ENCODE peak calls at places on chromosome 13, in five cellular contexts. O is neural progenitor cell; D is central memory CD4-positive, alpha-beta T cell; X is CD4-positive, alpha-beta memory T cell; F is Daoy. S is an unnamed sample.

GRCh38 chr13:74132768-74133656 is 1.2 kb downstream of the KLF12 start:
- DNase-seq in O (peak), D (peak), X (peak), F (no peak), S (peak)

GRCh38 chr13:110877737-110878136 is 37.1 kb downstream of the ANKRD10 start:
- DNase-seq in O (no peak), D (no peak), X (no peak), F (no peak), S (no peak)

GRCh38 chr13:110746443-110746842 is 32.9 kb downstream of the ING1 start:
- DNase-seq in O (no peak), D (no peak), X (no peak), F (no peak), S (no peak)

GRCh38 chr13:54682184-54682583 is 1653.6 kb downstream of the OLFM4 start:
- DNase-seq in O (no peak), D (no peak), X (no peak), F (no peak), S (no peak)

GRCh38 chr13:111216166-111216960 is 101.3 kb downstream of the ARHGEF7 start:
- DNase-seq in O (peak), D (peak), X (peak), F (peak), S (peak)

GRCh38 chr13:71015021-71015420 is 852.0 kb downstream of the DACH1 start:
- DNase-seq in O (no peak), D (no peak), X (no peak), F (no peak), S (peak)

GRCh38 chr13:72960541-72960940 is 98.3 kb upstream of the KLF5 start:
- DNase-seq in O (no peak), D (no peak), X (no peak), F (no peak), S (no peak)

GRCh38 chr13:30388401-30389283 is 33.7 kb upstream of the UBE2L5 start:
- DNase-seq in O (peak), D (no peak), X (no peak), F (no peak), S (no peak)

GRCh38 chr13:49220035-49220855 is at the start of gene MLNR:
- DNase-seq in O (peak), D (peak), X (peak), F (peak), S (peak)

GRCh38 chr13:44719857-44720671 is 143.9 kb upstream of the TSC22D1 start:
- DNase-seq in O (no peak), D (no peak), X (no peak), F (peak), S (no peak)

GRCh38 chr13:52446265-52446664 is 4.2 kb downstream of the VPS36 start:
- DNase-seq in O (no peak), D (no peak), X (no peak), F (no peak), S (no peak)

GRCh38 chr13:49000247-49000646 is 24.5 kb downstream of the FNDC3A start:
- DNase-seq in O (no peak), D (no peak), X (no peak), F (no peak), S (no peak)

GRCh38 chr13:110615005-110615321 is 382 bp upstream of the NAXD start:
- DNase-seq in O (no peak), D (no peak), X (no peak), F (no peak), S (no peak)

S was measured in islet precursor cell.